ENCODE peak calls at places on chromosome 3, in ten cellular contexts. One of them, this sample, is unnamed.

GRCh38 chr3:70065666-70066253 is 66.2 kb downstream of the SAMMSON start:
- DNase-seq in K562: no peak
- DNase-seq in left ventricle myocardium inferior: no peak
- DNase-seq in IMR-90: no peak
- DNase-seq in RWPE1: no peak
- DNase-seq in HCT116: no peak
- DNase-seq in body of pancreas: no peak
- DNase-seq in ovary: no peak
- DNase-seq in lower lobe of right lung: no peak
- DNase-seq in neural progenitor cell: peak
- DNase-seq in this sample: no peak

GRCh38 chr3:71392277-71392676 is 191.3 kb downstream of the FOXP1 start:
- DNase-seq in HCT116: no peak
- DNase-seq in body of pancreas: no peak
- DNase-seq in IMR-90: no peak
- DNase-seq in ovary: no peak
- DNase-seq in lower lobe of right lung: no peak
- DNase-seq in K562: no peak
- DNase-seq in neural progenitor cell: no peak
- DNase-seq in RWPE1: no peak
- DNase-seq in left ventricle myocardium inferior: no peak
- DNase-seq in this sample: no peak

GRCh38 chr3:13121553-13122001 is 48.3 kb upstream of the IQSEC1 start:
- DNase-seq in RWPE1: no peak
- DNase-seq in K562: no peak
- DNase-seq in lower lobe of right lung: peak
- DNase-seq in IMR-90: no peak
- DNase-seq in HCT116: no peak
- DNase-seq in body of pancreas: no peak
- DNase-seq in ovary: no peak
- DNase-seq in neural progenitor cell: peak
- DNase-seq in left ventricle myocardium inferior: no peak
- DNase-seq in this sample: no peak

GRCh38 chr3:59654120-59654952 is 604.5 kb upstream of the CFAP20DC start:
- DNase-seq in body of pancreas: peak
- DNase-seq in HCT116: no peak
- DNase-seq in left ventricle myocardium inferior: peak
- DNase-seq in K562: no peak
- DNase-seq in IMR-90: peak
- DNase-seq in lower lobe of right lung: peak
- DNase-seq in ovary: no peak
- DNase-seq in RWPE1: peak
- DNase-seq in neural progenitor cell: no peak
- DNase-seq in this sample: no peak

GRCh38 chr3:114941626-114942309 is 205.3 kb downstream of the ZBTB20 start:
- DNase-seq in K562: no peak
- DNase-seq in left ventricle myocardium inferior: no peak
- DNase-seq in HCT116: no peak
- DNase-seq in body of pancreas: no peak
- DNase-seq in ovary: no peak
- DNase-seq in lower lobe of right lung: no peak
- DNase-seq in RWPE1: no peak
- DNase-seq in neural progenitor cell: no peak
- DNase-seq in IMR-90: no peak
- DNase-seq in this sample: no peak

GRCh38 chr3:147400999-147401398 is 5.3 kb downstream of the ZIC4 start:
- DNase-seq in lower lobe of right lung: no peak
- DNase-seq in IMR-90: no peak
- DNase-seq in neural progenitor cell: no peak
- DNase-seq in body of pancreas: no peak
- DNase-seq in ovary: no peak
- DNase-seq in HCT116: no peak
- DNase-seq in RWPE1: no peak
- DNase-seq in K562: no peak
- DNase-seq in left ventricle myocardium inferior: no peak
- DNase-seq in this sample: no peak

GRCh38 chr3:116667324-116667723 is 42.3 kb upstream of the TUSC7 start:
- DNase-seq in K562: no peak
- DNase-seq in left ventricle myocardium inferior: no peak
- DNase-seq in lower lobe of right lung: no peak
- DNase-seq in HCT116: no peak
- DNase-seq in RWPE1: no peak
- DNase-seq in ovary: no peak
- DNase-seq in body of pancreas: no peak
- DNase-seq in neural progenitor cell: no peak
- DNase-seq in IMR-90: no peak
- DNase-seq in this sample: no peak

GRCh38 chr3:45758871-45759270 is 37.5 kb downstream of the SLC6A20 start:
- DNase-seq in body of pancreas: no peak
- DNase-seq in IMR-90: no peak
- DNase-seq in lower lobe of right lung: no peak
- DNase-seq in HCT116: no peak
- DNase-seq in RWPE1: no peak
- DNase-seq in left ventricle myocardium inferior: no peak
- DNase-seq in K562: no peak
- DNase-seq in ovary: no peak
- DNase-seq in neural progenitor cell: no peak
- DNase-seq in this sample: no peak

GRCh38 chr3:46848271-46849097 is 14.8 kb downstream of the MYL3 start:
- DNase-seq in IMR-90: peak
- DNase-seq in ovary: peak
- DNase-seq in body of pancreas: peak
- DNase-seq in K562: peak
- DNase-seq in neural progenitor cell: peak
- DNase-seq in HCT116: no peak
- DNase-seq in RWPE1: no peak
- DNase-seq in lower lobe of right lung: no peak
- DNase-seq in left ventricle myocardium inferior: peak
- DNase-seq in this sample: peak

GRCh38 chr3:170233532-170233931 is 11.3 kb downstream of the PRKCI start:
- DNase-seq in left ventricle myocardium inferior: no peak
- DNase-seq in body of pancreas: no peak
- DNase-seq in neural progenitor cell: no peak
- DNase-seq in IMR-90: peak
- DNase-seq in HCT116: no peak
- DNase-seq in K562: peak
- DNase-seq in ovary: peak
- DNase-seq in RWPE1: no peak
- DNase-seq in lower lobe of right lung: peak
- DNase-seq in this sample: no peak

GRCh38 chr3:142450192-142450591 is 2.4 kb upstream of the XRN1 start:
- DNase-seq in neural progenitor cell: no peak
- DNase-seq in left ventricle myocardium inferior: no peak
- DNase-seq in ovary: no peak
- DNase-seq in lower lobe of right lung: no peak
- DNase-seq in K562: no peak
- DNase-seq in RWPE1: no peak
- DNase-seq in body of pancreas: no peak
- DNase-seq in HCT116: no peak
- DNase-seq in IMR-90: no peak
- DNase-seq in this sample: no peak

GRCh38 chr3:51568041-51568440 is 29.5 kb downstream of the RAD54L2 start:
- DNase-seq in IMR-90: no peak
- DNase-seq in body of pancreas: no peak
- DNase-seq in RWPE1: no peak
- DNase-seq in ovary: no peak
- DNase-seq in HCT116: no peak
- DNase-seq in K562: no peak
- DNase-seq in lower lobe of right lung: no peak
- DNase-seq in left ventricle myocardium inferior: no peak
- DNase-seq in neural progenitor cell: peak
- DNase-seq in this sample: no peak

GRCh38 chr3:12590096-12590495 is 33.2 kb downstream of the MKRN2 start:
- DNase-seq in HCT116: no peak
- DNase-seq in ovary: no peak
- DNase-seq in neural progenitor cell: no peak
- DNase-seq in lower lobe of right lung: no peak
- DNase-seq in body of pancreas: no peak
- DNase-seq in IMR-90: no peak
- DNase-seq in K562: no peak
- DNase-seq in left ventricle myocardium inferior: no peak
- DNase-seq in RWPE1: no peak
- DNase-seq in this sample: no peak

GRCh38 chr3:37956353-37957184 is 34.0 kb upstream of the VILL start:
- DNase-seq in K562: no peak
- DNase-seq in left ventricle myocardium inferior: no peak
- DNase-seq in ovary: no peak
- DNase-seq in neural progenitor cell: no peak
- DNase-seq in lower lobe of right lung: no peak
- DNase-seq in body of pancreas: no peak
- DNase-seq in IMR-90: no peak
- DNase-seq in RWPE1: no peak
- DNase-seq in HCT116: no peak
- DNase-seq in this sample: no peak

DNA sequence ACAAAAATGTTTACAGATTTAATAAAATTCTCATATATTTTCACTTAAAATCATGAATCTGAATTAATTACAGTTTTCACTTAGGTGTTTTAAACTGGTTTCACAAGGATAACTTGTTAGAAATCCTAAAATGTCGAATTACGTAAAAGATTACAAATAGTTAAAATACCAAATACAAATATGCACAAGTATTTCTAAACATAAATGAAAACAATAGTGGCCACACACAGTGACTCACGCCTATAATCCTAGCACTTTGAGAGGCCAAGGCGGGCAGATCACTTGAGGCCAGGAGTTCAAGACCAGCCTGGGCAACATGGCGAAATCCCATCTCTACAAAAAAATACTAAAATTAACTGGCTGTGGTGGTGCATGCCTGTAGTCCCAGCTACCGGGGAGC is 10.9 kb upstream of the TBL1XR1 start:
- DNase-seq in IMR-90: no peak
- DNase-seq in RWPE1: no peak
- DNase-seq in neural progenitor cell: no peak
- DNase-seq in ovary: no peak
- DNase-seq in left ventricle myocardium inferior: no peak
- DNase-seq in K562: no peak
- DNase-seq in body of pancreas: no peak
- DNase-seq in HCT116: no peak
- DNase-seq in lower lobe of right lung: no peak
- DNase-seq in this sample: no peak
- TF ChIP-seq CTCF in IMR-90: no peak
- TF ChIP-seq CTCF in RWPE1: no peak
- TF ChIP-seq CTCF in neural progenitor cell: no peak
- TF ChIP-seq CTCF in ovary: no peak
- TF ChIP-seq CTCF in left ventricle myocardium inferior: no peak
- TF ChIP-seq CTCF in K562: no peak
- TF ChIP-seq CTCF in body of pancreas: no peak
- TF ChIP-seq CTCF in HCT116: no peak
- TF ChIP-seq CTCF in lower lobe of right lung: no peak
- TF ChIP-seq CTCF in this sample: no peak

GRCh38 chr3:188239577-188239976 is 85.6 kb downstream of the LPP start:
- DNase-seq in ovary: no peak
- DNase-seq in RWPE1: no peak
- DNase-seq in lower lobe of right lung: no peak
- DNase-seq in left ventricle myocardium inferior: no peak
- DNase-seq in HCT116: no peak
- DNase-seq in IMR-90: no peak
- DNase-seq in body of pancreas: no peak
- DNase-seq in K562: no peak
- DNase-seq in neural progenitor cell: no peak
- DNase-seq in this sample: no peak

GRCh38 chr3:188233320-188233719 is 79.4 kb downstream of the LPP start:
- DNase-seq in HCT116: no peak
- DNase-seq in left ventricle myocardium inferior: no peak
- DNase-seq in RWPE1: no peak
- DNase-seq in lower lobe of right lung: no peak
- DNase-seq in neural progenitor cell: no peak
- DNase-seq in K562: no peak
- DNase-seq in IMR-90: peak
- DNase-seq in ovary: no peak
- DNase-seq in body of pancreas: peak
- DNase-seq in this sample: peak

GRCh38 chr3:188239035-188239434 is 85.1 kb downstream of the LPP start:
- DNase-seq in HCT116: no peak
- DNase-seq in lower lobe of right lung: no peak
- DNase-seq in ovary: no peak
- DNase-seq in left ventricle myocardium inferior: no peak
- DNase-seq in IMR-90: no peak
- DNase-seq in body of pancreas: no peak
- DNase-seq in RWPE1: no peak
- DNase-seq in K562: no peak
- DNase-seq in neural progenitor cell: no peak
- DNase-seq in this sample: no peak

GRCh38 chr3:188234172-188234571 is 80.2 kb downstream of the LPP start:
- DNase-seq in HCT116: no peak
- DNase-seq in lower lobe of right lung: no peak
- DNase-seq in RWPE1: no peak
- DNase-seq in IMR-90: peak
- DNase-seq in body of pancreas: no peak
- DNase-seq in left ventricle myocardium inferior: no peak
- DNase-seq in K562: no peak
- DNase-seq in neural progenitor cell: no peak
- DNase-seq in ovary: no peak
- DNase-seq in this sample: no peak

GRCh38 chr3:188236241-188236640 is 82.3 kb downstream of the LPP start:
- DNase-seq in lower lobe of right lung: no peak
- DNase-seq in neural progenitor cell: no peak
- DNase-seq in ovary: no peak
- DNase-seq in IMR-90: no peak
- DNase-seq in K562: no peak
- DNase-seq in RWPE1: no peak
- DNase-seq in HCT116: no peak
- DNase-seq in left ventricle myocardium inferior: no peak
- DNase-seq in body of pancreas: no peak
- DNase-seq in this sample: no peak
- H3K27ac ChIP-seq in lower lobe of right lung: no peak
- H3K27ac ChIP-seq in neural progenitor cell: no peak
- H3K27ac ChIP-seq in ovary: no peak
- H3K27ac ChIP-seq in IMR-90: no peak
- H3K27ac ChIP-seq in K562: no peak
- H3K27ac ChIP-seq in RWPE1: no peak
- H3K27ac ChIP-seq in HCT116: no peak
- H3K27ac ChIP-seq in left ventricle myocardium inferior: no peak
- H3K27ac ChIP-seq in body of pancreas: no peak
- H3K27ac ChIP-seq in this sample: peak

DNA sequence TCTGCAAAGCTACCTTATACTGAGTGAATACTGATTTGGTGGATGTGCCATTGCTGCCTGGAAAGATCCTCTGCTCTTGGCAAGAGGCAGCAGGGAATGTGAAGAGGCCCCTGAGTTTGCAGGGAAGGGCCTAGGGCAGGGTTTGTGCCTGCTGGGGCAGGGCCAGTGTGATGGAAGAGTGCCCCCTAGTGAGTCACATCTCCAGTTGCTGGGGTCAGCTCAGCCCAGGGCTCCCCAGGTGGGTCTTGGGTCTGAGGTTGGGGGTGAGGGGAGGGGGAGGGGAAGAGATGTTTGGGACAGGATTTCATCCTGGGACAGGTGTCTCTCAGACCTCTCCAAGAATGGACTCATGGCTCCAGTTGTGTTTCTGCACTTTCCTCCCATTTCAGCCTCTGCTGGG is 4.1 kb upstream of the AMOTL2 start:
- DNase-seq in body of pancreas: peak
- DNase-seq in ovary: no peak
- DNase-seq in HCT116: peak
- DNase-seq in neural progenitor cell: peak
- DNase-seq in RWPE1: no peak
- DNase-seq in lower lobe of right lung: peak
- DNase-seq in K562: peak
- DNase-seq in IMR-90: no peak
- DNase-seq in left ventricle myocardium inferior: no peak
- DNase-seq in this sample: peak
- TF ChIP-seq CTCF in body of pancreas: peak
- TF ChIP-seq CTCF in ovary: no peak
- TF ChIP-seq CTCF in HCT116: peak
- TF ChIP-seq CTCF in neural progenitor cell: peak
- TF ChIP-seq CTCF in RWPE1: no peak
- TF ChIP-seq CTCF in lower lobe of right lung: peak
- TF ChIP-seq CTCF in K562: peak
- TF ChIP-seq CTCF in IMR-90: peak
- TF ChIP-seq CTCF in left ventricle myocardium inferior: peak
- TF ChIP-seq CTCF in this sample: no peak

GRCh38 chr3:191391873-191392808 is 61.8 kb upstream of the UTS2B start:
- DNase-seq in IMR-90: no peak
- DNase-seq in left ventricle myocardium inferior: no peak
- DNase-seq in neural progenitor cell: no peak
- DNase-seq in RWPE1: no peak
- DNase-seq in lower lobe of right lung: no peak
- DNase-seq in HCT116: no peak
- DNase-seq in ovary: no peak
- DNase-seq in K562: no peak
- DNase-seq in body of pancreas: no peak
- DNase-seq in this sample: no peak
- H3K27ac ChIP-seq in IMR-90: peak
- H3K27ac ChIP-seq in left ventricle myocardium inferior: no peak
- H3K27ac ChIP-seq in neural progenitor cell: no peak
- H3K27ac ChIP-seq in RWPE1: no peak
- H3K27ac ChIP-seq in lower lobe of right lung: no peak
- H3K27ac ChIP-seq in HCT116: no peak
- H3K27ac ChIP-seq in ovary: no peak
- H3K27ac ChIP-seq in K562: no peak
- H3K27ac ChIP-seq in body of pancreas: no peak
- H3K27ac ChIP-seq in this sample: no peak

This sample was measured in ascending aorta.